ENCODE peak calls at places on chromosomes 5 and 9, in five cellular contexts. K is fibroblast of lung; V is CD8-positive, alpha-beta T cell; Q is colonic mucosa; A is mucosa of descending colon. S is an unnamed sample.

GRCh38 chr9:127561491-127562270 is 50.4 kb upstream of the STXBP1 start:
- DNase-seq in V (no peak), K (peak; percentile 98), Q (peak; percentile 82), A (peak; percentile 64), S (no peak)

GRCh38 chr5:3606121-3606831 is 10.6 kb downstream of the IRX1 start:
- DNase-seq in K (no peak), Q (no peak), V (no peak), A (no peak), S (no peak)

GRCh38 chr5:92838253-92838652 is 742.8 kb downstream of the NR2F1-AS1 start:
- DNase-seq in V (no peak), K (no peak), A (peak; percentile 2), Q (no peak), S (no peak)

GRCh38 chr9:99868845-99869244 is 37.6 kb upstream of the STX17 start:
- DNase-seq in V (no peak), K (no peak), A (no peak), Q (no peak), S (no peak)

GRCh38 chr5:175700991-175701390 is 43.1 kb downstream of the HRH2 start:
- DNase-seq in Q (no peak), A (no peak), V (no peak), K (no peak), S (no peak)

GRCh38 chr9:38432922-38433510 is 8.8 kb upstream of the IGFBPL1 start:
- DNase-seq in A (peak; percentile 28), V (no peak), Q (peak; percentile 13), K (peak; percentile 58), S (peak; percentile 17)

GRCh38 chr5:30112842-30113241 is 1080.6 kb upstream of the CDH6 start:
- DNase-seq in K (no peak), V (no peak), A (no peak), Q (no peak), S (no peak)

GRCh38 chr9:94819161-94819677 is 92.7 kb downstream of the AOPEP start:
- DNase-seq in Q (no peak), K (peak; percentile 21), V (no peak), A (no peak), S (no peak)

GRCh38 chr9:128026255-128027165 is 40.6 kb downstream of the NAIF1 start:
- DNase-seq in Q (peak; percentile 46), A (peak; percentile 54), V (peak; percentile 82), K (no peak), S (peak; percentile 89)

GRCh38 chr5:56269216-56269927 is 36.2 kb upstream of the ANKRD55 start:
- DNase-seq in A (no peak), V (no peak), Q (no peak), K (peak; percentile 81), S (peak; percentile 39)

GRCh38 chr9:105887679-105888078 is 193.3 kb downstream of the TMEM38B start:
- DNase-seq in K (no peak), Q (no peak), V (no peak), A (no peak), S (no peak)

GRCh38 chr5:141351591-141351990 is 1.7 kb downstream of the PCDHGB1 start:
- DNase-seq in K (no peak), Q (no peak), V (no peak), A (no peak), S (no peak)

GRCh38 chr5:141354900-141355469 is at the start of gene PCDHGA4:
- DNase-seq in K (peak; percentile 37), A (no peak), V (no peak), Q (no peak), S (no peak)

GRCh38 chr5:141356133-141356532 is 1.3 kb downstream of the PCDHGA4 start:
- DNase-seq in K (no peak), V (no peak), Q (no peak), A (no peak), S (no peak)

GRCh38 chr5:141356950-141357349 is 2.1 kb downstream of the PCDHGA4 start:
- DNase-seq in V (no peak), A (no peak), Q (no peak), K (no peak), S (no peak)

DNA sequence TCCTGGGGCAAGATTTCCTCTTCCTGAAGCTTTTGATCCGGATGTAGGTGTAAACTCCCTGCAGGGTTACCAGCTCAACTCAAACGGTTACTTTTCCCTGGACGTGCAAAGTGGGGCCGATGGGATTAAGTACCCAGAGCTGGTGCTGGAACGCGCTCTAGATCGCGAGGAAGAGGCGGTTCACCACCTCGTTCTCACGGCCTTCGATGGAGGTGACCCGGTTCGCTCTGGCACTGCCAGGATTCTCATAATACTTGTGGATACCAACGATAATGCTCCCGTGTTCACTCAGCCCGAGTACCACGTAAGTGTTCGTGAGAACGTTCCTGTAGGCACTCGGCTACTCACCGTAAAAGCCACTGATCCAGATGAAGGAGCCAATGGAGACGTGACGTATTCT is 820 bp downstream of the PCDHGA4 start:
- DNase-seq in Q (no peak), V (no peak), A (no peak), K (no peak), S (no peak)
- H3K9me3 ChIP-seq in Q (no peaks in the 10 kb centered on the region), V (peaks cover 12% of the 10 kb centered on the region), A (peaks cover 42% of the 10 kb centered on the region), K (no peaks in the 10 kb centered on the region), S (no peaks in the 10 kb centered on the region)

DNA sequence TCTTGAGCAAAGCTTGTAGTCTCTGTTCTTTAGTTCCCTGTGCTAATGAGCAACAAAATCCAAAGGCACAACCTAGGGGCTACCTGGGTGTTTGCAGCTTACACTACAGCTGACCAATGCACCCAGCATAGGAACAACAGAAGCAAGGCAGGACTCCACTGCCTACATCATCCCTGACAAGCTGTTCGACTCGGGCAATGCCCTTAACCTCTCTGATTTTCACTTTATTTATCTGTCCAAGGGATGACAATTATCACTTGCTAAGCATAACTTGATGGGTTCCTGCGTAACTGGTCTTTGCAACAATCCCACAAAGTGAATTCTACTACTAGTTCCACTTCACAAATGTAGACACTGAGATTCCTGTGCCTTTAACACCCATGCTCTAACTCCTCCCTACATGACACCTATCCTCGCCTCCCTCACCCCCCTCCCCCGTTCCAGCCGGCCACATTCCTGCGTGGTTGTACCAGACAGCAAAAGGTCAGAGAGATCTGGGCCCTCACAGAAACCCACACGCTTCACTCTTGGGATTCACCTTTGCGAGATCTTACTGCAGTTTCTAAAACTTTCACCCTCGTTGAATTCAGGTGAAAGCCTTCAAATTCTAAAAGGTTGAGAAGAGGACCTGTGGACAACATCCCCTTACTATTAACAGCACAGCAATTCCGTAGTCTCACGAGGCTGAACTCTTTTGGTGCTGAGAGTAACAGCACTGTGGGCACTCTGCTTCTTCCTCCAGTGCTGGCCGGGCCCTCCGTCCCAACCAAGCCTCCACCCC is 995 bp downstream of the IPPK start:
- DNase-seq in Q (peak; percentile 55), K (peak; percentile 49), V (peak; percentile 27), A (peak; percentile 40), S (peak; percentile 14)
- H3K4me1 ChIP-seq in Q (peaks cover 7% of the 10 kb centered on the region), K (peaks cover 5% of the 10 kb centered on the region), V (peaks cover 35% of the 10 kb centered on the region), A (peaks cover 18% of the 10 kb centered on the region), S (peaks cover 33% of the 10 kb centered on the region)

GRCh38 chr5:67577424-67577823 is 380.8 kb upstream of the CD180 start:
- DNase-seq in V (no peak), A (no peak), Q (no peak), K (peak; percentile 82), S (no peak)

GRCh38 chr5:67581203-67581602 is 384.6 kb upstream of the CD180 start:
- DNase-seq in A (no peak), Q (no peak), V (no peak), K (peak; percentile 51), S (no peak)

GRCh38 chr5:67575087-67575486 is 378.5 kb upstream of the CD180 start:
- DNase-seq in Q (no peak), A (no peak), V (no peak), K (no peak), S (no peak)

GRCh38 chr5:67576112-67576511 is 379.5 kb upstream of the CD180 start:
- DNase-seq in V (no peak), A (no peak), Q (no peak), K (no peak), S (no peak)

GRCh38 chr5:67578011-67578410 is 381.4 kb upstream of the CD180 start:
- DNase-seq in V (no peak), Q (no peak), A (no peak), K (peak; percentile 59), S (no peak)
- H3K9me3 ChIP-seq in V (no peaks in the 10 kb centered on the region), Q (no peaks in the 10 kb centered on the region), A (peaks cover 4% of the 10 kb centered on the region), K (no peaks in the 10 kb centered on the region), S (no peaks in the 10 kb centered on the region)

GRCh38 chr5:80246995-80247729 is 8.7 kb downstream of the SERINC5 start:
- DNase-seq in A (peak; percentile 76), V (peak; percentile 46), Q (peak; percentile 78), K (peak; percentile 85), S (peak; percentile 32)
- H3K4me1 ChIP-seq in A (peaks cover 53% of the 10 kb centered on the region), V (peaks cover 67% of the 10 kb centered on the region), Q (peaks cover 15% of the 10 kb centered on the region), K (peaks cover 6% of the 10 kb centered on the region), S (peaks cover 72% of the 10 kb centered on the region)

GRCh38 chr5:178670486-178670885 is 43.6 kb upstream of the CLK4 start:
- DNase-seq in Q (no peak), K (no peak), V (no peak), A (no peak), S (no peak)

GRCh38 chr5:178664141-178664540 is 37.3 kb upstream of the CLK4 start:
- DNase-seq in A (no peak), Q (no peak), K (no peak), V (no peak), S (no peak)

GRCh38 chr5:178668579-178668978 is 41.7 kb upstream of the CLK4 start:
- DNase-seq in Q (no peak), V (no peak), A (no peak), K (no peak), S (no peak)

GRCh38 chr5:178667685-178668084 is 40.8 kb upstream of the CLK4 start:
- DNase-seq in V (no peak), K (no peak), Q (no peak), A (no peak), S (no peak)

GRCh38 chr5:178667109-178667508 is 40.3 kb upstream of the CLK4 start:
- DNase-seq in V (no peak), A (no peak), Q (no peak), K (no peak), S (no peak)
- H3K9me3 ChIP-seq in V (no peaks in the 10 kb centered on the region), A (no peaks in the 10 kb centered on the region), Q (no peaks in the 10 kb centered on the region), K (no peaks in the 10 kb centered on the region), S (no peaks in the 10 kb centered on the region)

GRCh38 chr9:27385606-27386005 is 88.7 kb upstream of the EQTN start:
- DNase-seq in K (no peak), Q (no peak), V (no peak), A (no peak), S (no peak)

GRCh38 chr9:27382308-27382707 is 85.4 kb upstream of the EQTN start:
- DNase-seq in A (peak; percentile 76), V (no peak), K (no peak), Q (peak; percentile 65), S (no peak)

GRCh38 chr9:27384262-27385014 is 87.5 kb upstream of the EQTN start:
- DNase-seq in A (no peak), V (no peak), Q (no peak), K (no peak), S (no peak)

GRCh38 chr9:27382989-27383388 is 86.0 kb upstream of the EQTN start:
- DNase-seq in A (no peak), Q (no peak), K (no peak), V (no peak), S (no peak)

GRCh38 chr9:27383524-27383923 is 86.6 kb upstream of the EQTN start:
- DNase-seq in Q (no peak), V (no peak), K (no peak), A (no peak), S (no peak)
- H3K4me1 ChIP-seq in Q (no peaks in the 10 kb centered on the region), V (no peaks in the 10 kb centered on the region), K (no peaks in the 10 kb centered on the region), A (peaks cover 51% of the 10 kb centered on the region), S (no peaks in the 10 kb centered on the region)

GRCh38 chr5:78605611-78606010 is 43.0 kb downstream of the LHFPL2 start:
- DNase-seq in Q (no peak), K (no peak), A (no peak), V (no peak), S (no peak)
- H3K9me3 ChIP-seq in Q (no peaks in the 10 kb centered on the region), K (no peaks in the 10 kb centered on the region), A (no peaks in the 10 kb centered on the region), V (no peaks in the 10 kb centered on the region), S (no peaks in the 10 kb centered on the region)